ENCODE peak calls at places on chromosomes 6 and 20, in five cellular contexts. Q is H1, G is tibial nerve, I is Peyer's patch, L is gastrocnemius medialis. Z is an unnamed sample. For H3K27me3, the result is how much of the 10 kb centered on the place peaks cover.

GRCh38 chr6:134911532-134911931 is 38.4 kb downstream of the ALDH8A1 start:
- DNase-seq in I (no peak), G (no peak), L (no peak), Q (no peak), Z (no peak)

GRCh38 chr6:119541132-119541905 is 191.8 kb upstream of the MAN1A1 start:
- DNase-seq in Q (no peak), L (no peak), I (no peak), G (no peak), Z (peak)

GRCh38 chr6:156395276-156395675 is 381.9 kb upstream of the ARID1B start:
- DNase-seq in L (no peak), I (peak), G (no peak), Q (no peak), Z (no peak)

GRCh38 chr6:68333444-68333843 is 301.6 kb upstream of the ADGRB3 start:
- DNase-seq in G (no peak), I (no peak), L (no peak), Q (no peak), Z (no peak)

GRCh38 chr6:3270258-3270657 is 11.5 kb downstream of the PSMG4 start:
- DNase-seq in I (no peak), Q (no peak), G (no peak), L (no peak), Z (no peak)

GRCh38 chr6:34064675-34065074 is 81.2 kb downstream of the GRM4 start:
- DNase-seq in I (no peak), Q (no peak), L (no peak), G (no peak), Z (no peak)

GRCh38 chr6:145814035-145814500 is 527 bp downstream of the FBXO30 start:
- DNase-seq in Q (no peak), G (no peak), I (no peak), L (peak), Z (no peak)

GRCh38 chr6:162181741-162182401 is 545.7 kb downstream of the PRKN start:
- DNase-seq in G (no peak), L (no peak), Q (no peak), I (no peak), Z (no peak)

GRCh38 chr6:155274106-155274505 is 10.3 kb downstream of the CLDN20 start:
- DNase-seq in L (no peak), G (no peak), I (no peak), Q (no peak), Z (no peak)

GRCh38 chr20:46558511-46558959 is 8.1 kb upstream of the OCSTAMP start:
- DNase-seq in I (no peak), Q (no peak), G (no peak), L (peak), Z (no peak)

DNA sequence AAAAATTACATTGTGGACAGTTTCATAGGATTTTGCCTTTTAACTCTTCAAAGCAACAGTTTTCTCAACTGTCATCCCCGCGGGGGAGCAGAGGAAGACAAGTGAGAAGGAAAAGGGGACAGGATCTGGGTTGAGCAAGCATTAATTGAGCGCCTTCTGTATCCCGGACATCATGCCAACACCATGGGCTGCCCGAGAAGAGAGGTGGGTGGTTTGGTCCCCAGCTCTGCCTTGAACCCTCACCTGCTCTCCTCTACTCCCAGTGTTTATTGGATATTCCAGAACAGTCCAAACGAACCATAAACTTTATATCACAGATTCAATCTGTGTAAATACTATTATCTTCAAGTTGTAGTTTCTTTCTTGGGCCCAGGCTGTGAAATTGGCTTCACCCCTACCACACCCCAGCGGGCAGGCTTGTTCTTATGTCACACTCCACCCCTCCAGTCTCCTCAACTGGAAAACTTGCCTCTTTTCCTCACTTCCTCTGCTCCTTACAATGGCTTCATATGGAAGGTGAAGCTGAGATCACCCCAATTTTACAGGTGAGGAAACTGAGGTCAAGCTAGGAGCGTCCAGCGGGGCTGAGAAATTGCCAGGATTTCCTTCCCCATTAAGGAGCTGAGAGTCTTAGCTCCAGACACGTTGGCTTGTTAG is 6.0 kb downstream of the PCK1 start:
- DNase-seq in G (no peak), I (no peak), L (no peak), Q (no peak), Z (no peak)
- H3K27me3 ChIP-seq in G (under half), I (under half), L (under half), Q (under half), Z (under half)

DNA sequence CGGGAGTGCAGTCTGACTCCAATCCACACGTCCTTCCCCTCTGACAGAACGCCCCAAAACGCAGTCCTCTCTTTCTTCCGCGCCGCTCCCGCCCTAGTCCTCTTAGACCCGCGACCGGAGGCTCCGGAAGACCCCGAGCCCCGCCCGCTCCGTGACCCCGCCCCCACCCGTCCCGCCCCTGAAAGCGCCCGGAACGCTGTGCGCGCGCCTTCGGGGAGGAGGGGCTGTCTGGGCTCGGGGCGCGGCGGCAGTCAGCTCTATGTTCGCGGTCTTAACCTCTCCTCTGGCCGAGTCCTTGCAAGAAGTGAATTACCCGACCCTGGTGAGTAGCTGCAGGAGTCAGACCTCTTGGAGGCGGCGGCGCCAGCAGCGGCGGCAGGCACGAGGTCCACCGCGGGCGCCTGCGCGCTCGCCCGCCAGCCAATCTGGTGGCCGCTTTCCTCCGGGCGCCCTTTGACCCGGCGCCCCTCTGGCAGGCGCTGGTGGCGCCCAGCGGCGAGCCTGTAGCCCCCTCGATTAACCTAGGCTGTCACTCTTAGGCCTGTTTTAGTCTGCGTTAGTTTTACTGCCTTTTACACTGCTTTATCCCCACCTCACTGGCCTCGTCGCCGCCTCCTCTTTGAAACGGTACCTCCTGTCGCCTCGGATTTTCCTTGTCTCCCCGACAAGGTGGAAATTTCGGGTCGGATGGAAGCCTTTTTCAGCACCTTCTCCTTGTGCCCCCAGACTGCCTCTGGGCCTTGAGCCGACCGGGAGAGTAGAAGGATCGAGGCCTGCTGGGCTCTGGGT is at the start of gene MANEA:
- DNase-seq in I (peak), Q (peak), L (peak), G (peak), Z (peak)
- TF ChIP-seq POLR2A in I (peak), Q (peak), L (peak), G (peak), Z (peak)

GRCh38 chr6:451847-452246 is 60.3 kb downstream of the IRF4 start:
- DNase-seq in G (no peak), I (peak), L (no peak), Q (no peak), Z (no peak)

GRCh38 chr6:448296-449056 is 56.9 kb downstream of the IRF4 start:
- DNase-seq in G (no peak), I (no peak), Q (no peak), L (no peak), Z (no peak)

GRCh38 chr6:449057-449430 is 57.5 kb downstream of the IRF4 start:
- DNase-seq in Q (no peak), L (no peak), G (no peak), I (no peak), Z (no peak)

GRCh38 chr6:451336-451735 is 59.8 kb downstream of the IRF4 start:
- DNase-seq in L (no peak), G (no peak), Q (no peak), I (peak), Z (no peak)

GRCh38 chr6:449486-450419 is 58.2 kb downstream of the IRF4 start:
- DNase-seq in I (no peak), Q (no peak), L (no peak), G (no peak), Z (no peak)
- H3K27me3 ChIP-seq in I (under half), Q (under half), L (under half), G (under half), Z (under half)

DNA sequence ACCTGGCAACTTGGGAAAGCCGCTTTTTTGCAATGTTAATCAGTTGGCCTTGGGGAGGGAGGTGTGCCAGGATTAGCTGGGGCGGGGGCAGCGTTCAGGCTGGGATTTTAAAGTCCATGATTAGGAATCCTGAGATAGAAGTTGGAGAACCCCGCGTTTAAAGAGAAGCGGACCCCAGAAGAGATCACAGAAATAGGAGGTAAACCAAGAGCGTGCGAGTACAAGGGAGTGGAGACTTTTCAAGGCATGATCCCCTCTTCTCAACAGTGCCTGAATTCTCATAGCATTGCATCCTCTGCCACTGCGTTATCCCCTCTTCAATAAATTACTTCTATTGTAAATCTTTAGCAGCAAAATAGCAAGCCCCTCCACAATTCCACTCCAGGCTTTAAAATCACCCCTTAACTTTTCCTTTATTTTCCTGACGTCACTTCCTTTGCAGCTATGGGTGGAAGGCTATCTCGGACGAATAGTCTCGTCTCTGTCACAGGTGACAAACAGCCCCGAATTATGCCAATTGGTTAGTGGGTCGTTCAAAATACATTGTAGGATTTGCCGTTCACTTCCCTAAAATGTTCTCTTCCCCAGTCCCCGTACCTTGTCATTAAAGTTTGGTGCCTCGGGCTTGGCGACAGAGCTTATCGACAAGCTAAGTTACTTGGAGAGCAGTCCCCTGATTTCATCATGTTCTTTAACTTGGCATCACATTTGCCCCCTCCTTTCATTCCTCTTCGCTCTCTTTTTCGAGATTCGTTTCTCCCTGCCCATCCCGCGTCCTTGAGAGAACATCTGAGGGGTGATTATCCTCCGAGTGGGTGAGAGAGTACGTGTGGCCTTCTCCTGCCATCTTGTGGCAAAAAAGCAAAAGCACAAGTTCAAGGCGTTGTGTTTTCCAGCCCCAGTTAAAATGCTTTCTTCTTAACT is 17.1 kb downstream of the OR2B2 start:
- DNase-seq in Q (no peak), L (peak), I (peak), G (peak), Z (peak)
- TF ChIP-seq POLR2A in Q (peak), L (no peak), I (no peak), G (no peak), Z (no peak)

GRCh38 chr6:79750806-79751205 is 119.7 kb downstream of the SH3BGRL2 start:
- DNase-seq in I (no peak), Q (no peak), G (no peak), L (no peak), Z (no peak)
- H3K27me3 ChIP-seq in I (under half), Q (under half), G (under half), L (under half), Z (under half)

DNA sequence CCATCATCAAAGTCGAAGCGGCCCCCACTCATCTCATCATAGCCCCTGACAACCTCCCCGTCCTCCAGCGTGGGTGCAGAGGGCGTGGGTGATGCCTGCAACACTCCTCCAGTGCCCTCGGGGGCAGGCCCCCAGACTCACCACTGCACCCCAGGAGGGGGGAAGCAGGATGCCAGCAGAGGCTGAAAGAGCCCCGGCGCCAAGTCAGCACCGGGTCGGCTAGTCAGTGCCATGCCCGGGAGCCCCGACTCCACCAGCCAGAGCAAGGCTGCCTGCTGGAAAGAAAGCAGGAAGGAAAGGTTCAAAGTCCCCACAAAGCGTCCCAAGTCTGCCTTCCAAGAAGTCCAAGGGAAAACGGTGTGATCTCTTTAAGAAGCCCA is 324 bp downstream of the JPH2 start:
- DNase-seq in L (peak), Q (no peak), G (no peak), I (no peak), Z (no peak)
- TF ChIP-seq POLR2A in L (no peak), Q (no peak), G (no peak), I (no peak), Z (no peak)

GRCh38 chr6:30686908-30687658 is 638 bp upstream of the PPP1R18 start:
- DNase-seq in I (peak), Q (no peak), L (peak), G (peak), Z (peak)
- H3K27me3 ChIP-seq in I (under half), Q (under half), L (under half), G (under half), Z (under half)

DNA sequence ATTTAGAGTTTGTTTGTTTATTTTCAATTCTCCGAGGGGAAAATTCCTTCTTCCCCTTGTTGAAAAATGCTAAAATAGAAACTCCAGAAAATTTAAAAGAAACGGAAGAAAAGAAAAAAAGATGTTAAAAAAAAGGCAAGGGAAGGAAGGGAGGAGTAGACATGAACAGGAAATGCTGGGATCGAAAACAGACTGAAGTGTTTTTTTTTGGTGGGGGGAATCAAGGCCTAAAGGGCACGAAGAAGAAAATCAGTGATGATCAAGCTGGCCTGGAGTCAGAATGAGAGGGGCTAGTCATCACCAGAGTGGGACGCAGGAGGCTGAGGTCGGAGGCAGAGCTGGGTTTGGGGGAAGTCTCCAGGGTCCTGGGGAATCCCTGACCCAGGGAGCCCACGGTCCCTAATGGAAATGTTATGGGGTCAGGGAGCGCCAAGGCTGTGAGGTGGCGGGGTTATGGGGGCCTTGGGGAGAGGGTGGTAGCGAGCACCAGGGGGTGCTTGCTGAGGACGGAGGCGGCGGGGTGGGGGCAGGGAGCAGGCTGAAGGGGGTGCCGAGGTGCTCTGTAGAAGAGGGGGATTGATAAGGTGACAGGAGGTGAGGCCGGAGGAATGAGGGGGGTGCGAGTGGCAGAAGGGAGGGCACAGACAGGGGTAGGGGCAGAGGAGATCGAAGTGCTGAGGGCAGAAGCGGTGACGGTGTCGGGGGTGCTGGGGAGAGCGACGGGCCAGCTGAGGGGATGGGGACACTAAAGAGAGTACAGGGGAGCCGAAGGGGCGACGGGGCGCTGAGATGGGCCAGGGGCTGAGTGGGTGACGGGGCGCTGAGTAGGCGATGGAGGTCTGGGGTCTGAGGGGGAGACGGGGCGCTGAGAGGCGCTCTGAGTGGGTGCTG is 717 bp downstream of the ZNFX1 start:
- DNase-seq in L (peak), Q (no peak), I (peak), G (peak), Z (no peak)
- TF ChIP-seq POLR2A in L (no peak), Q (no peak), I (no peak), G (no peak), Z (no peak)

GRCh38 chr6:106383573-106383972 is 23.1 kb downstream of the CRYBG1 start:
- DNase-seq in Q (no peak), I (no peak), G (no peak), L (no peak), Z (no peak)
- H3K27me3 ChIP-seq in Q (under half), I (under half), G (under half), L (under half), Z (under half)